ENCODE peak calls at places on chromosomes 7 and 10, in four cellular contexts. G is H9, T is H1, I is mesendoderm. W is an unnamed sample.

GRCh38 chr7:13988765-13989137 is 715 bp downstream of the ETV1 start:
- DNase-seq in G (peak), T (no peak), I (peak), W (peak)

GRCh38 chr10:76984559-76985443 is 652.8 kb downstream of the KCNMA1 start:
- DNase-seq in I (peak), T (peak), G (peak), W (peak)

GRCh38 chr7:92010215-92010614 is 69.6 kb downstream of the AKAP9 start:
- DNase-seq in I (peak), T (no peak), G (no peak), W (no peak)

GRCh38 chr7:75969182-75969581 is 25.2 kb downstream of the TMEM120A start:
- DNase-seq in T (no peak), I (no peak), G (no peak), W (no peak)

GRCh38 chr7:107725138-107725740 is 18.7 kb upstream of the CBLL1 start:
- DNase-seq in T (no peak), I (peak), G (no peak), W (peak)

GRCh38 chr10:47022311-47023131 is 111.3 kb downstream of the PTPN20 start:
- DNase-seq in I (no peak), G (no peak), T (peak), W (no peak)

GRCh38 chr7:95684037-95684436 is 87.7 kb upstream of the PDK4 start:
- DNase-seq in I (peak), T (no peak), G (no peak), W (peak)

GRCh38 chr7:81638216-81638615 is 131.6 kb downstream of the HGF start:
- DNase-seq in I (no peak), T (no peak), G (no peak), W (peak)

GRCh38 chr10:59175538-59176240 is 754 bp upstream of the PHYHIPL start:
- DNase-seq in T (peak), G (peak), I (peak), W (no peak)

GRCh38 chr10:14723052-14723689 is 51.5 kb downstream of the FAM107B start:
- DNase-seq in T (no peak), I (no peak), G (no peak), W (no peak)

GRCh38 chr7:73704640-73705550 is 14.6 kb downstream of the STX1A start:
- DNase-seq in G (no peak), I (no peak), T (no peak), W (peak)

GRCh38 chr10:14820010-14820774 is 17.6 kb downstream of the CDNF start:
- DNase-seq in I (peak), T (no peak), G (no peak), W (peak)

GRCh38 chr10:76150139-76150885 is 718.9 kb downstream of the LRMDA start:
- DNase-seq in T (no peak), I (peak), G (peak), W (peak)

GRCh38 chr7:99374121-99375064 is at the start of gene ARPC1B:
- DNase-seq in T (peak), G (peak), I (peak), W (peak)

GRCh38 chr10:102645388-102645740 is 1.1 kb downstream of the TRIM8 start:
- DNase-seq in T (no peak), G (no peak), I (peak), W (peak)

GRCh38 chr7:63047546-63047945 is 951.1 kb upstream of the ZNF722 start:
- DNase-seq in I (no peak), T (no peak), G (no peak), W (no peak)

GRCh38 chr7:26480166-26480565 is 188.5 kb downstream of the SNX10 start:
- DNase-seq in I (no peak), G (no peak), T (no peak), W (no peak)

GRCh38 chr10:62231371-62231770 is 37.3 kb downstream of the RTKN2 start:
- DNase-seq in G (no peak), I (peak), T (no peak), W (peak)

GRCh38 chr7:469591-469961 is 50.1 kb downstream of the PDGFA start:
- DNase-seq in I (no peak), G (no peak), T (peak), W (no peak)

GRCh38 chr10:88651131-88651541 is 13.1 kb upstream of the LIPF start:
- DNase-seq in T (no peak), G (no peak), I (no peak), W (peak)

GRCh38 chr7:28956608-28957063 is 1.5 kb downstream of the TRIL start:
- DNase-seq in T (peak), I (peak), G (peak), W (peak)

GRCh38 chr10:18157909-18158308 is 17.7 kb downstream of the CACNB2 start:
- DNase-seq in G (no peak), T (no peak), I (no peak), W (peak)

GRCh38 chr10:89236221-89236620 is 15.4 kb downstream of the LIPA start:
- DNase-seq in T (no peak), G (no peak), I (no peak), W (no peak)

GRCh38 chr7:20998309-20998708 is 211.6 kb upstream of the SP8 start:
- DNase-seq in I (peak), G (no peak), T (no peak), W (no peak)

GRCh38 chr7:42227523-42227922 is 9.5 kb downstream of the GLI3 start:
- DNase-seq in G (no peak), I (peak), T (no peak), W (no peak)

GRCh38 chr7:4043988-4044387 is 638.1 kb upstream of the FOXK1 start:
- DNase-seq in T (peak), G (no peak), I (no peak), W (no peak)

GRCh38 chr10:103598654-103599115 is 105.2 kb downstream of the NEURL1 start:
- DNase-seq in I (peak), T (peak), G (peak), W (peak)

GRCh38 chr7:144437370-144438191 is 34.1 kb upstream of the NOBOX start:
- DNase-seq in G (peak), T (peak), I (peak), W (peak)

GRCh38 chr7:44348300-44348699 is 22.9 kb upstream of the CAMK2B start:
- DNase-seq in G (peak), I (peak), T (peak), W (peak)

GRCh38 chr7:22435105-22435504 is 64.9 kb downstream of the STEAP1B start:
- DNase-seq in T (no peak), G (no peak), I (no peak), W (no peak)

GRCh38 chr10:132497788-132498561 is 39.6 kb upstream of the INPP5A start:
- DNase-seq in T (no peak), I (no peak), G (peak), W (no peak)
- H2BK5ac ChIP-seq in T (no peak), I (no peak), G (no peak), W (no peak)

GRCh38 chr10:667602-668143 is 21.8 kb downstream of the DIP2C start:
- DNase-seq in G (no peak), T (peak), I (no peak), W (no peak)
- H3K23ac ChIP-seq in G (no peak), T (peak), I (no peak), W (peak)

GRCh38 chr10:16919076-16919972 is 102.1 kb upstream of the RSU1 start:
- DNase-seq in I (no peak), G (no peak), T (no peak), W (peak)
- H4K5ac ChIP-seq in I (no peak), G (no peak), T (no peak), W (no peak)

DNA sequence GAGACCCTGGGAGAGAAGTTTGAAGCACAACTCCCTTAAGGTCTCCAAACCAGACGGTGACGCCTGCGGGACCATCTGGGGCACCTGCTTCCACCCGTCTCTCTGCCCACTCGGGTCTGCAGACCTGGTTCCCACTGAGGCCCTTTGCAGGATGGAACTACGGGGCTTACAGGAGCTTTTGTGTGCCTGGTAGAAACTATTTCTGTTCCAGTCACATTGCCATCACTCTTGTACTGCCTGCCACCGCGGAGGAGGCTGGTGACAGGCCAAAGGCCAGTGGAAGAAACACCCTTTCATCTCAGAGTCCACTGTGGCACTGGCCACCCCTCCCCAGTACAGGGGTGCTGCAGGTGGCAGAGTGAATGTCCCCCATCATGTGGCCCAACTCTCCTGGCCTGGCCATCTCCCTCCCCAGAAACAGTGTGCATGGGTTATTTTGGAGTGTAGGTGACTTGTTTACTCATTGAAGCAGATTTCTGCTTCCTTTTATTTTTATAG is 10.8 kb downstream of the SERPINE1 start:
- DNase-seq in T (no peak), I (no peak), G (no peak), W (no peak)
- H2BK5ac ChIP-seq in T (no peak), I (no peak), G (no peak), W (peak)

GRCh38 chr10:97766996-97767924 is 4.5 kb downstream of the SFRP5 start:
- DNase-seq in G (no peak), I (no peak), T (no peak), W (no peak)
- H3K23ac ChIP-seq in G (no peak), I (no peak), T (no peak), W (no peak)

DNA sequence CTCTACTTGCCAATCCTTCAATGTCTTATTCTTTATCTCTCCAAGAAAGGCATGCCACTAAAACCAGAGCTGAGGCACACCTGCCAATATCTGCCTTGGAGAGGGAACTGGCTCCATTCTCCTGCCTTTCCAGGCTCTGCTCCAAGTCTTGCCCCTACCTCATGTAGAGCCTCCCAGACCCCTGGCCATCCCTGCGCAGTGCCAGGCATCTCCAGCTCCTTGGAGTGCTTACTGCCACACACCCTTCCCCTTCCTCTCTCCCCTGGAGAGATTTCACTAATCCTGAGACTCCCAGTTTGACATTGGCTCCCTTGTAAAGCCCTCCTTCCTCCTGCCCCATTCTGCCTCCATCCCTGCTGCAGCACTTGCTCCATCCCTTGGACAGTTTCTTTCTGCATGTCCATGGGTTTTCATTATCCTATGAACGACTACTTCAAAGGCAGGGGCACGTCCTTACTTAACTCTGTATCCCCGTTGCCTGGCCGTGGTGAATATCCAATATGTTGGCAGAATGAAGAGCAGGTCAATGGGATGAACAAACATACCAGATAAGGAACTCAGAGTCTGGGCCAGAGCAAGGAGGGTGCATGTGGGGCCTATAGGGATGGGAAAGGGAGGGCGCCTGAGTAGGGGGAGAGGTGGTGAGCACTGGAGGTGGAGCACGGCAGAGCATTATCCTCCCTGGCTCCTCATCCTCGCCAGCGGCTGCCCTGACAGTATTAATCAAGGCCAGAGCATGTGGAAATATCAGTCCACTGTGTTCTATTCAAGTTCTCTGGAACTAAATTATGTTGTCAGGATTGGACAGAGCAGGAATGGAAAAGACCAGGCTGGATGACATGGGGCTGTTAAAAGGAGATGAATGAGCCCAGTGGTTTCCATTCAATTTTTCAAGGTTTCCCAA is 255.0 kb upstream of the ZMIZ1 start:
- DNase-seq in I (no peak), T (no peak), G (no peak), W (no peak)
- H4K5ac ChIP-seq in I (no peak), T (no peak), G (no peak), W (no peak)

DNA sequence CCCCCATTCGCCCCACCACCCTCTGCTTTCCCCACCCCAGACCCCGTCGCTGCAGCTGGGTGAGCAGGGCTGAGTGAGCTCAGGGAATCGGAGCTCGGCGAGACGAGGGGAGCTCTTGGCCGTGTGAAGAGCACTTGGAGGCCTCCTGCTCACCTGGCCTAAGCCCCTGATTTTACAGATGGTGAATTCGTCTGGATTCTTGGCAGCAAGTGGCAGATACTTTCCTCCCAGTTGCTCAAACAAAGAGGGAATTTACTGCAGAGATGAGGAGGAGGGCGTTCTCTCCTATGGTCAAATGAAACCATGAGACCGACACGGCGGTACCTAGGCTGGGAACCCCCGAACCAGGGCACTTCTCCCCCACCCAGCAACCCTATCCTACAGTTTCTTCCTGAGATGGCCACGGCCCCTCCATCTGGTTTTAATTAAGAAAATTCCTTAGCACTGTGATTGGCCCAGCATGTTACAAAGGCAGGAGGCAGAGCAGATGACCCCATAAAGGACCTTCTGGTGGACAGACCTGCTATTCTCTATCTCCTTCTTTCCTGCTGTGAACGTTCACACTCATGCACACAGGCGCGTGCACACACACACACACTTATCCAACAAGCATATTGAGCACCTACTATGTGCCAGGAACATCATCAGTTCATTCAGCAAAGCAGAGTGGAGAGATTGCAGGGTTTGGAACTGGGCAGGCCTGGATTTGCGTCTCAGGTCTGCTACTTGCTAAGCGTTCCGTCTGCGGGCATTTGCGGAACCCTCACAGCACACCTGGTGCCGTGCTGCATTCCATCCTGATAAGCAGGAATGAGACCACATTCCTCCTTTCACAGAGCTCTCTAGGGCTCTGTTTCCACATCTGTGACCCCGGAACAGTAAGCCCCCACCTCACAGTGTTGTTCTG is 129.4 kb downstream of the RGS10 start:
- DNase-seq in G (peak), I (peak), T (no peak), W (peak)
- H2BK5ac ChIP-seq in G (no peak), I (peak), T (peak), W (peak)

GRCh38 chr10:71319042-71319799 is at the start of gene SLC29A3:
- DNase-seq in T (peak), I (peak), G (peak), W (peak)
- H3K23ac ChIP-seq in T (no peak), I (peak), G (no peak), W (no peak)

DNA sequence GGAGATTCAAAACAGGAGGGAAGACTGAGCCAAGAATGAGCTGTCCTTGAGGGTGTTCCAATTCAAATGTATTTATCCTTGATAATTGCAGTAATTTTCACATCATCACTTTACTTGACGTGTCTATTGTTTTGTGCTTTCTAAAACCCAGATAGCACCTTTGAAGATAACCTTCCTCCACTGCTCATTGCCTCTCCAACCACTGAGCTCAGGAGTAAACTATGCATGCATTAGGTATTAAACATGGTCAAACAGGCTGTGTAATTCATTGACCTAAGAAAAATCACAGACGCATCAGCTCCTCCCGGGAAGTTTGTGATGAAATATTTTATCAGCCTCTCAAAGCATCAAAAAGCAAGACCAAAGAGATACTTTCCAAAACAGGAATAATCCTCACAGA is 712.7 kb upstream of the IGFBP3 start:
- DNase-seq in T (no peak), G (no peak), I (peak), W (peak)
- H4K5ac ChIP-seq in T (no peak), G (no peak), I (no peak), W (no peak)

GRCh38 chr7:67564978-67565377 is 568.3 kb downstream of the TYW1 start:
- DNase-seq in I (no peak), G (no peak), T (no peak), W (no peak)

GRCh38 chr7:67566101-67566500 is 569.5 kb downstream of the TYW1 start:
- DNase-seq in G (no peak), T (no peak), I (no peak), W (no peak)
- H2BK5ac ChIP-seq in G (no peak), T (no peak), I (no peak), W (no peak)

W was measured in IMR-90.